ENCODE peak calls at places on chromosome 10, in nine cellular contexts. J is CD4-positive, alpha-beta T cell; D is GM04504; O is cardiac fibroblast; B is myocyte; K is ACHN; N is activated CD8-positive, alpha-beta memory T cell treated with anti-CD3 and anti-CD28 coated beads for 1 hour; Z is brain microvascular endothelial cell; T is GM13977. G is an unnamed sample.
A peak's percentile ranks its signal among the peaks of the same experiment; 100 is the strongest.

GRCh38 chr10:14385591-14386201 is 55.0 kb upstream of the FRMD4A start:
- DNase-seq in K (peak; percentile 21), N (no peak), T (no peak), Z (no peak), D (no peak), J (no peak), O (peak; percentile 25), B (no peak), G (no peak)

GRCh38 chr10:33010132-33011037 is 52.4 kb upstream of the ITGB1 start:
- DNase-seq in K (peak; percentile 72), Z (peak; percentile 70), J (peak; percentile 27), B (peak; percentile 98), D (peak; percentile 95), O (peak; percentile 84), T (no peak), N (no peak), G (peak; percentile 88)

GRCh38 chr10:30829921-30830671 is 200.5 kb upstream of the LYZL2 start:
- DNase-seq in N (no peak), J (no peak), Z (peak; percentile 35), O (no peak), B (no peak), K (no peak), D (no peak), T (no peak), G (peak; percentile 73)

GRCh38 chr10:119405505-119405807 is 137.1 kb downstream of the RGS10 start:
- DNase-seq in Z (no peak), T (no peak), O (no peak), K (no peak), B (no peak), D (no peak), N (no peak), J (no peak), G (no peak)

GRCh38 chr10:124735491-124736286 is 8.5 kb downstream of the FAM53B start:
- DNase-seq in T (no peak), J (no peak), Z (no peak), K (no peak), O (no peak), B (no peak), D (no peak), N (no peak), G (no peak)

GRCh38 chr10:68606918-68607317 is 46.8 kb downstream of the TET1 start:
- DNase-seq in T (no peak), J (no peak), N (no peak), B (no peak), K (no peak), D (no peak), Z (no peak), O (peak; percentile 62), G (no peak)

GRCh38 chr10:118495499-118495898 is 99.9 kb downstream of the PRLHR start:
- DNase-seq in D (no peak), B (peak; percentile 76), O (no peak), K (no peak), J (no peak), N (no peak), Z (no peak), T (no peak), G (no peak)

GRCh38 chr10:77643795-77644468 is 6.3 kb upstream of the KCNMA1 start:
- DNase-seq in D (no peak), Z (peak; percentile 43), J (no peak), K (peak; percentile 80), N (no peak), T (no peak), O (peak; percentile 79), B (peak; percentile 63), G (peak; percentile 59)

GRCh38 chr10:59708816-59709471 is 706 bp downstream of the SLC16A9 start:
- DNase-seq in Z (no peak), O (peak; percentile 4), N (no peak), D (no peak), K (peak; percentile 39), B (no peak), J (no peak), T (peak; percentile 56), G (no peak)

GRCh38 chr10:95295031-95295755 is 4.4 kb upstream of the PDLIM1 start:
- DNase-seq in N (peak; percentile 8), O (peak; percentile 62), B (no peak), K (peak; percentile 53), J (peak; percentile 3), Z (peak; percentile 46), T (peak; percentile 83), D (no peak), G (no peak)

GRCh38 chr10:7525314-7526016 is 114.6 kb upstream of the SFMBT2 start:
- DNase-seq in T (peak; percentile 89), D (peak; percentile 51), Z (peak; percentile 70), O (peak; percentile 82), J (peak; percentile 48), B (peak; percentile 68), K (peak; percentile 67), N (peak; percentile 13), G (peak; percentile 62)

GRCh38 chr10:13882112-13882711 is 295.4 kb downstream of the PRPF18 start:
- DNase-seq in J (no peak), B (peak; percentile 92), Z (peak; percentile 95), T (no peak), N (no peak), K (peak; percentile 77), O (peak; percentile 80), D (peak; percentile 73), G (peak; percentile 90)

GRCh38 chr10:133277993-133278576 is 1.4 kb upstream of the ADAM8 start:
- DNase-seq in Z (no peak), N (no peak), D (no peak), K (no peak), B (no peak), T (no peak), O (no peak), J (no peak), G (no peak)

GRCh38 chr10:104127411-104127810 is 5.4 kb downstream of the SFR1 start:
- DNase-seq in B (peak; percentile 45), D (no peak), N (no peak), J (no peak), O (no peak), T (no peak), Z (no peak), K (peak; percentile 54), G (no peak)

GRCh38 chr10:28411648-28412047 is 108.8 kb upstream of the MPP7 start:
- DNase-seq in T (peak; percentile 42), N (no peak), K (no peak), O (no peak), D (no peak), B (no peak), Z (no peak), J (no peak), G (no peak)

GRCh38 chr10:86863443-86863842 is 94.0 kb downstream of the MMRN2 start:
- DNase-seq in K (no peak), T (no peak), O (no peak), D (no peak), N (no peak), B (no peak), Z (no peak), J (no peak), G (no peak)

G was measured in HFF-Myc.